ENCODE peak calls at places on chromosomes 7 and 10, in seven cellular contexts. W is HFFc6, X is NCI-H1694, H is Calu3, B is smooth muscle cell of the brain vasculature, S is astrocyte, O is NCI-H345. K is an unnamed sample.

GRCh38 chr7:139884441-139884840 is 55.4 kb downstream of the TBXAS1 start:
- DNase-seq in W (no peak), H (no peak), B (no peak), S (no peak), X (no peak), O (no peak), K (no peak)

GRCh38 chr10:50470798-50471582 is 152.8 kb downstream of the SGMS1 start:
- DNase-seq in B (no peak), W (peak), S (peak), X (no peak), H (peak), O (no peak), K (no peak)

GRCh38 chr7:28615091-28615490 is 202.8 kb downstream of the CREB5 start:
- DNase-seq in O (no peak), W (no peak), X (no peak), S (no peak), B (no peak), H (no peak), K (no peak)

GRCh38 chr7:151380199-151381082 is 29.4 kb downstream of the WDR86 start:
- DNase-seq in H (no peak), X (no peak), B (no peak), W (no peak), O (no peak), S (no peak), K (no peak)

GRCh38 chr10:86341361-86341811 is 25.2 kb downstream of the GRID1 start:
- DNase-seq in H (no peak), B (no peak), X (no peak), O (no peak), W (peak), S (no peak), K (no peak)

GRCh38 chr7:44150966-44151678 is 10.0 kb upstream of the MYL7 start:
- DNase-seq in W (no peak), S (no peak), O (no peak), H (no peak), X (no peak), B (no peak), K (no peak)

GRCh38 chr7:12821746-12822145 is 134.3 kb downstream of the ARL4A start:
- DNase-seq in H (no peak), B (no peak), O (no peak), S (no peak), X (no peak), W (no peak), K (no peak)

GRCh38 chr7:129072410-129073063 is 17.6 kb upstream of the TNPO3 start:
- DNase-seq in W (no peak), H (no peak), O (no peak), X (no peak), S (no peak), B (no peak), K (no peak)

GRCh38 chr7:132739271-132739955 is 163.1 kb upstream of the PLXNA4 start:
- DNase-seq in S (peak), W (peak), H (no peak), B (peak), O (no peak), X (no peak), K (no peak)

GRCh38 chr10:79096514-79096913 is 27.7 kb downstream of the ZMIZ1 start:
- DNase-seq in O (no peak), X (no peak), W (no peak), B (no peak), S (no peak), H (no peak), K (no peak)

K was measured in NCI-H1105.